ENCODE peak calls at places on chromosomes 7 and 10, in ten cellular contexts. I is left colon; B is central memory CD4-positive, alpha-beta T cell; R is NCI-H146; O is AG08396; E is activated CD4-positive, alpha-beta T cell treated with anti-CD3 and anti-CD28 coated beads for 4 hours; D is stimulated activated CD4-positive, alpha-beta T cell treated with anti-CD3 and anti-CD28 coated beads, Interleukin-1b, Interleukin-23, amount 100 ng/mL, for 1 hour; J is amniotic stem cell; T is activated B cell treated with CpG ODN at 0.5 μM for 24 hours; Q is T-cell. V is an unnamed sample.

GRCh38 chr10:126511917-126512487 is 123.7 kb upstream of the ADAM12 start:
- DNase-seq in I (no peak), B (no peak), R (no peak), O (no peak), E (no peak), D (no peak), J (no peak), T (no peak), Q (no peak), V (no peak)

GRCh38 chr7:126163647-126164046 is 1089.1 kb downstream of the GRM8 start:
- DNase-seq in I (no peak), B (no peak), R (no peak), O (no peak), E (no peak), D (no peak), J (no peak), T (no peak), Q (no peak), V (no peak)

GRCh38 chr10:133325392-133325760 is 11.3 kb downstream of the CALY start:
- DNase-seq in I (no peak), B (no peak), R (peak), O (no peak), E (peak), D (no peak), J (no peak), T (no peak), Q (no peak), V (no peak)

GRCh38 chr10:71970869-71971268 is 6.7 kb downstream of the CHST3 start:
- DNase-seq in I (no peak), B (no peak), R (no peak), O (no peak), E (no peak), D (no peak), J (no peak), T (no peak), Q (no peak), V (no peak)

GRCh38 chr7:130891254-130892094 is 157.5 kb upstream of the KLF14 start:
- DNase-seq in I (no peak), B (no peak), R (no peak), O (peak), E (no peak), D (no peak), J (peak), T (no peak), Q (no peak), V (no peak)

GRCh38 chr10:79387466-79387973 is 40.3 kb downstream of the PPIF start:
- DNase-seq in I (no peak), B (no peak), R (no peak), O (no peak), E (no peak), D (no peak), J (no peak), T (no peak), Q (no peak), V (no peak)

GRCh38 chr10:33618196-33618595 is 283.7 kb upstream of the NRP1 start:
- DNase-seq in I (no peak), B (no peak), R (no peak), O (no peak), E (no peak), D (no peak), J (no peak), T (no peak), Q (no peak), V (no peak)

GRCh38 chr10:44569193-44570091 is 184.5 kb upstream of the CXCL12 start:
- DNase-seq in I (no peak), B (no peak), R (no peak), O (peak), E (no peak), D (no peak), J (peak), T (no peak), Q (no peak), V (no peak)

GRCh38 chr10:61842755-61843497 is 58.6 kb upstream of the ARID5B start:
- DNase-seq in I (no peak), B (no peak), R (no peak), O (no peak), E (no peak), D (no peak), J (no peak), T (no peak), Q (no peak), V (no peak)

GRCh38 chr10:6486280-6486679 is 93.8 kb downstream of the PRKCQ start:
- DNase-seq in I (no peak), B (no peak), R (no peak), O (no peak), E (no peak), D (no peak), J (no peak), T (no peak), Q (no peak), V (no peak)

GRCh38 chr10:93152136-93152535 is 78.4 kb downstream of the CYP26A1 start:
- DNase-seq in I (no peak), B (no peak), R (no peak), O (peak), E (no peak), D (no peak), J (peak), T (no peak), Q (no peak), V (no peak)

GRCh38 chr7:100190059-100190711 is 12.5 kb downstream of the STAG3 start:
- DNase-seq in I (no peak), B (peak), R (no peak), O (no peak), E (no peak), D (no peak), J (peak), T (no peak), Q (no peak), V (no peak)

GRCh38 chr7:24722386-24723177 is 34.7 kb downstream of the GSDME start:
- DNase-seq in I (no peak), B (no peak), R (peak), O (no peak), E (no peak), D (no peak), J (no peak), T (no peak), Q (no peak), V (peak)

GRCh38 chr10:133400624-133401424 is 6.9 kb downstream of the MTG1 start:
- DNase-seq in I (no peak), B (no peak), R (no peak), O (no peak), E (no peak), D (no peak), J (no peak), T (no peak), Q (no peak), V (no peak)

GRCh38 chr10:87661861-87662785 is 2.4 kb downstream of the PAPSS2 start:
- DNase-seq in I (no peak), B (no peak), R (no peak), O (no peak), E (no peak), D (no peak), J (peak), T (no peak), Q (no peak), V (no peak)

GRCh38 chr10:5526691-5527331 is 2.0 kb downstream of the CALML3 start:
- DNase-seq in I (peak), B (no peak), R (no peak), O (no peak), E (no peak), D (no peak), J (no peak), T (no peak), Q (no peak), V (no peak)

GRCh38 chr10:95841711-95842498 is 65.9 kb upstream of the CC2D2B start:
- DNase-seq in I (peak), B (peak), R (peak), O (peak), E (peak), D (peak), J (peak), T (no peak), Q (peak), V (no peak)

GRCh38 chr10:13993169-13993568 is 337.6 kb downstream of the FRMD4A start:
- DNase-seq in I (no peak), B (no peak), R (no peak), O (no peak), E (no peak), D (no peak), J (no peak), T (no peak), Q (no peak), V (no peak)

GRCh38 chr10:80204193-80204714 is 1.1 kb downstream of the ANXA11 start:
- DNase-seq in I (peak), B (no peak), R (peak), O (peak), E (no peak), D (no peak), J (no peak), T (no peak), Q (no peak), V (no peak)

GRCh38 chr10:127922675-127923366 is 15.9 kb downstream of the PTPRE start:
- DNase-seq in I (no peak), B (no peak), R (no peak), O (peak), E (no peak), D (no peak), J (no peak), T (no peak), Q (no peak), V (no peak)

GRCh38 chr7:89772276-89772675 is 382.0 kb upstream of the STEAP1 start:
- DNase-seq in I (no peak), B (no peak), R (no peak), O (no peak), E (no peak), D (no peak), J (no peak), T (no peak), Q (no peak), V (no peak)

GRCh38 chr7:12712236-12712635 is 24.8 kb downstream of the ARL4A start:
- DNase-seq in I (no peak), B (no peak), R (no peak), O (no peak), E (no peak), D (no peak), J (no peak), T (no peak), Q (no peak), V (no peak)

GRCh38 chr7:82534687-82535086 is 91.1 kb upstream of the CACNA2D1 start:
- DNase-seq in I (no peak), B (no peak), R (no peak), O (peak), E (no peak), D (no peak), J (peak), T (no peak), Q (no peak), V (no peak)

GRCh38 chr7:130349911-130350782 is 5.5 kb downstream of the CPA5 start:
- DNase-seq in I (no peak), B (no peak), R (peak), O (no peak), E (no peak), D (no peak), J (no peak), T (no peak), Q (no peak), V (no peak)

GRCh38 chr10:86364551-86365345 is 1.8 kb downstream of the GRID1 start:
- DNase-seq in I (no peak), B (no peak), R (no peak), O (no peak), E (no peak), D (no peak), J (no peak), T (no peak), Q (no peak), V (peak)

GRCh38 chr10:3782099-3782455 is 2.9 kb downstream of the KLF6 start:
- DNase-seq in I (no peak), B (peak), R (no peak), O (peak), E (peak), D (no peak), J (no peak), T (no peak), Q (no peak), V (no peak)

GRCh38 chr10:84534168-84534567 is 205.8 kb downstream of the CCSER2 start:
- DNase-seq in I (no peak), B (no peak), R (no peak), O (no peak), E (no peak), D (no peak), J (no peak), T (no peak), Q (no peak), V (no peak)

GRCh38 chr7:131174391-131174790 is 153.3 kb upstream of the MKLN1 start:
- DNase-seq in I (no peak), B (no peak), R (no peak), O (no peak), E (no peak), D (no peak), J (no peak), T (no peak), Q (no peak), V (no peak)

GRCh38 chr7:135374736-135375135 is 135.2 kb downstream of the CNOT4 start:
- DNase-seq in I (no peak), B (no peak), R (no peak), O (no peak), E (no peak), D (no peak), J (no peak), T (no peak), Q (no peak), V (no peak)

GRCh38 chr7:89021741-89022140 is 226.2 kb upstream of the TEX47 start:
- DNase-seq in I (no peak), B (no peak), R (no peak), O (no peak), E (no peak), D (no peak), J (no peak), T (no peak), Q (no peak), V (no peak)

GRCh38 chr7:108002726-108003590 is at the start of gene LAMB1:
- DNase-seq in I (peak), B (no peak), R (peak), O (peak), E (no peak), D (no peak), J (no peak), T (no peak), Q (no peak), V (no peak)

GRCh38 chr10:90447836-90448235 is 410.0 kb downstream of the HTR7 start:
- DNase-seq in I (no peak), B (no peak), R (no peak), O (no peak), E (no peak), D (no peak), J (no peak), T (no peak), Q (no peak), V (no peak)

GRCh38 chr7:47941136-47941844 is 7.0 kb downstream of the PKD1L1 start:
- DNase-seq in I (no peak), B (no peak), R (no peak), O (peak), E (no peak), D (no peak), J (no peak), T (no peak), Q (no peak), V (no peak)

GRCh38 chr7:99386584-99387238 is 12.2 kb downstream of the ARPC1B start:
- DNase-seq in I (no peak), B (peak), R (no peak), O (no peak), E (peak), D (no peak), J (no peak), T (no peak), Q (peak), V (no peak)

GRCh38 chr7:78226059-78226658 is 427.6 kb downstream of the PHTF2 start:
- DNase-seq in I (peak), B (no peak), R (peak), O (peak), E (no peak), D (no peak), J (no peak), T (no peak), Q (no peak), V (peak)

GRCh38 chr10:133310399-133310755 is 1.7 kb downstream of the ZNF511 start:
- DNase-seq in I (no peak), B (no peak), R (no peak), O (no peak), E (no peak), D (no peak), J (no peak), T (no peak), Q (no peak), V (no peak)

GRCh38 chr7:50069613-50070012 is 23.4 kb downstream of the ZPBP start:
- DNase-seq in I (peak), B (peak), R (no peak), O (no peak), E (peak), D (no peak), J (no peak), T (peak), Q (peak), V (no peak)

GRCh38 chr10:55203319-55203718 is 402.3 kb upstream of the PCDH15 start:
- DNase-seq in I (no peak), B (no peak), R (no peak), O (no peak), E (no peak), D (no peak), J (no peak), T (no peak), Q (no peak), V (no peak)

GRCh38 chr7:15647309-15647708 is 39.2 kb downstream of the MEOX2 start:
- DNase-seq in I (no peak), B (no peak), R (no peak), O (no peak), E (no peak), D (no peak), J (no peak), T (no peak), Q (no peak), V (no peak)

GRCh38 chr10:2897619-2898508 is 169.5 kb upstream of the PFKP start:
- DNase-seq in I (no peak), B (no peak), R (no peak), O (no peak), E (no peak), D (no peak), J (no peak), T (no peak), Q (no peak), V (no peak)